ENCODE peak calls at places on chromosomes 7 and 10, in seven cellular contexts. One of them, this sample, is unnamed.

GRCh38 chr10:90484518-90484917 is 373.3 kb downstream of the HTR7 start:
- DNase-seq in H1: no peak
- DNase-seq in SK-N-SH: no peak
- DNase-seq in HepG2: no peak
- DNase-seq in GM12878: no peak
- DNase-seq in stomach: no peak
- DNase-seq in transverse colon: no peak
- DNase-seq in this sample: no peak

GRCh38 chr7:2820508-2820934 is 23.6 kb downstream of the GNA12 start:
- DNase-seq in H1: no peak
- DNase-seq in SK-N-SH: no peak
- DNase-seq in HepG2: peak
- DNase-seq in GM12878: no peak
- DNase-seq in stomach: peak
- DNase-seq in transverse colon: peak
- DNase-seq in this sample: no peak

GRCh38 chr7:7554021-7554432 is 12.7 kb upstream of the MIOS start:
- DNase-seq in H1: no peak
- DNase-seq in SK-N-SH: no peak
- DNase-seq in HepG2: no peak
- DNase-seq in GM12878: no peak
- DNase-seq in stomach: no peak
- DNase-seq in transverse colon: no peak
- DNase-seq in this sample: no peak

GRCh38 chr10:69332278-69333010 is 54.1 kb downstream of the HK1 start:
- DNase-seq in H1: no peak
- DNase-seq in SK-N-SH: no peak
- DNase-seq in HepG2: no peak
- DNase-seq in GM12878: no peak
- DNase-seq in stomach: peak
- DNase-seq in transverse colon: peak
- DNase-seq in this sample: no peak

GRCh38 chr10:34024708-34025425 is 690.4 kb upstream of the NRP1 start:
- DNase-seq in H1: no peak
- DNase-seq in SK-N-SH: no peak
- DNase-seq in HepG2: no peak
- DNase-seq in GM12878: no peak
- DNase-seq in stomach: no peak
- DNase-seq in transverse colon: peak
- DNase-seq in this sample: no peak

GRCh38 chr7:154960063-154960790 is 42.7 kb downstream of the PAXIP1 start:
- DNase-seq in H1: no peak
- DNase-seq in SK-N-SH: no peak
- DNase-seq in HepG2: peak
- DNase-seq in GM12878: no peak
- DNase-seq in stomach: no peak
- DNase-seq in transverse colon: no peak
- DNase-seq in this sample: no peak

GRCh38 chr7:128108641-128109423 is 77.6 kb upstream of the LRRC4 start:
- DNase-seq in H1: no peak
- DNase-seq in SK-N-SH: no peak
- DNase-seq in HepG2: no peak
- DNase-seq in GM12878: peak
- DNase-seq in stomach: no peak
- DNase-seq in transverse colon: no peak
- DNase-seq in this sample: no peak

GRCh38 chr7:66907731-66908130 is 13.3 kb upstream of the TMEM248 start:
- DNase-seq in H1: no peak
- DNase-seq in SK-N-SH: no peak
- DNase-seq in HepG2: no peak
- DNase-seq in GM12878: no peak
- DNase-seq in stomach: no peak
- DNase-seq in transverse colon: no peak
- DNase-seq in this sample: no peak

GRCh38 chr10:68647928-68648327 is 73.1 kb upstream of the CCAR1 start:
- DNase-seq in H1: no peak
- DNase-seq in SK-N-SH: no peak
- DNase-seq in HepG2: peak
- DNase-seq in GM12878: no peak
- DNase-seq in stomach: no peak
- DNase-seq in transverse colon: no peak
- DNase-seq in this sample: no peak

GRCh38 chr10:124736491-124737136 is 7.6 kb downstream of the FAM53B start:
- DNase-seq in H1: no peak
- DNase-seq in SK-N-SH: no peak
- DNase-seq in HepG2: peak
- DNase-seq in GM12878: no peak
- DNase-seq in stomach: peak
- DNase-seq in transverse colon: peak
- DNase-seq in this sample: peak

DNA sequence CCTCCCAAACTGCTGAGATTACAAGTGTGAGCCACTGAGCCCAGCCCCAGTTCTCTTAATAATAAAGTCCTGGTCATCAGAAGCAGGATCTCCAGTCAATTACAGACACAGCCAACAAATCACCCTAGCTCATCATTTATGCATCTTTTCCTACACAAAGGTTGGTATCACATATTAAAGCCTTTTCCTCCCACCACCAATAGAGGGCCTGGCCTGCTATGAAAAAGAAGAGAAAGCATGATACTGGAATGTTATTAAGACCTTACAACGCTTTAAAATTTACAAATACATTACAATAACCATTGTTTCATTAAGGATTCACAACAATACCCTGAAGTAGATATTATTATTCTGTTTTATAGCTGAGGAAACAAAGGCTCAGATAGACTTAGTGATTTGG is 25.9 kb downstream of the VAX1 start:
- DNase-seq in H1: no peak
- DNase-seq in SK-N-SH: no peak
- DNase-seq in HepG2: peak
- DNase-seq in GM12878: no peak
- DNase-seq in stomach: no peak
- DNase-seq in transverse colon: no peak
- DNase-seq in this sample: no peak
- H3K27ac ChIP-seq in H1: no peak
- H3K27ac ChIP-seq in SK-N-SH: no peak
- H3K27ac ChIP-seq in HepG2: no peak
- H3K27ac ChIP-seq in GM12878: no peak
- H3K27ac ChIP-seq in stomach: no peak
- H3K27ac ChIP-seq in transverse colon: no peak
- H3K27ac ChIP-seq in this sample: no peak

GRCh38 chr7:94206295-94206694 is 188.4 kb upstream of the COL1A2 start:
- DNase-seq in H1: no peak
- DNase-seq in SK-N-SH: no peak
- DNase-seq in HepG2: no peak
- DNase-seq in GM12878: no peak
- DNase-seq in stomach: no peak
- DNase-seq in transverse colon: no peak
- DNase-seq in this sample: no peak

GRCh38 chr7:94205529-94205928 is 189.2 kb upstream of the COL1A2 start:
- DNase-seq in H1: no peak
- DNase-seq in SK-N-SH: no peak
- DNase-seq in HepG2: no peak
- DNase-seq in GM12878: no peak
- DNase-seq in stomach: no peak
- DNase-seq in transverse colon: no peak
- DNase-seq in this sample: no peak
- TF ChIP-seq EP300 in H1: no peak
- TF ChIP-seq EP300 in SK-N-SH: no peak
- TF ChIP-seq EP300 in HepG2: no peak
- TF ChIP-seq EP300 in GM12878: no peak
- TF ChIP-seq EP300 in stomach: no peak
- TF ChIP-seq EP300 in transverse colon: no peak
- TF ChIP-seq EP300 in this sample: no peak

GRCh38 chr10:72292223-72292691 is 18.5 kb downstream of the DDIT4 start:
- DNase-seq in H1: no peak
- DNase-seq in SK-N-SH: no peak
- DNase-seq in HepG2: no peak
- DNase-seq in GM12878: no peak
- DNase-seq in stomach: peak
- DNase-seq in transverse colon: peak
- DNase-seq in this sample: no peak
- H3K27ac ChIP-seq in H1: no peak
- H3K27ac ChIP-seq in SK-N-SH: no peak
- H3K27ac ChIP-seq in HepG2: no peak
- H3K27ac ChIP-seq in GM12878: peak
- H3K27ac ChIP-seq in stomach: no peak
- H3K27ac ChIP-seq in transverse colon: no peak
- H3K27ac ChIP-seq in this sample: no peak

DNA sequence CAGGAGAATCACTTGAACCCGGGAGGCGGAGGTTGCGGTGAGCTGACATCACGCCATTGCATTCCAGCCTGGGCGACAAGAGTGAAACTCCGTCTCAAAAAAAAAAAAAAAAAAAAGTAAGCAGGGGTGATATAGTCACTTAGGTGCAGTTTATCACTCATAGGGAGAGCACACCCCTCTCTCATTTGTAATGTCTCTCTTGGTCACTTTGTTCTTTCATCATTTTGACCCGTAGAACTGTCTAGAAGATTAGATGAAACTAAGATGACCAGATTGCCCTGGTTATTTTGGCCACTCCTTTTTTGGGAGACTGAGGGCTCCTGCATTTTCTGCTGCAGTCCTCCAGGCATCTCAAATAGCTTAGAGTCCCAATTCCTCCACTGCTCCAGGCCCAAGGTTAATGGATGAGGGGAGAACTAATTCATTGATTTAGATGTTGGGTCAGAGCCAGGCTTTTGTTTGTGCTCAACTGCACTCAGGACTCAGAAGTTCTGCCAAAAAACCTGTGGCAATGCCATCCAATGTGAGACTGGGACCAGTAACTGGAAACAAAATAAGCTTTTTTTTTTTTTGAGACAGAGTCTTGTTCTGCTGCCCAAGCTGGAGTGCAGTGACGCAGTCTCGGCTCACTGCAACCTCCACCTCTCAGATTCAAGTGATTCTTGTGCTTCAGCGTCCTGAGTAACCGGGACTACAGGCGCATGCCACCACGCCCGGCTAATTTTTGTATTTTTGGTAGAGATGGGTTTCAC is 49.9 kb upstream of the CAMK1D start:
- DNase-seq in H1: no peak
- DNase-seq in SK-N-SH: no peak
- DNase-seq in HepG2: no peak
- DNase-seq in GM12878: no peak
- DNase-seq in stomach: peak
- DNase-seq in transverse colon: no peak
- DNase-seq in this sample: no peak
- TF ChIP-seq EP300 in H1: no peak
- TF ChIP-seq EP300 in SK-N-SH: no peak
- TF ChIP-seq EP300 in HepG2: no peak
- TF ChIP-seq EP300 in GM12878: no peak
- TF ChIP-seq EP300 in stomach: no peak
- TF ChIP-seq EP300 in transverse colon: no peak
- TF ChIP-seq EP300 in this sample: no peak